ENCODE peak calls at places on chromosomes 7 and 10, in four cellular contexts. A is CD4-positive, alpha-beta T cell; R is ovary; B is lower leg skin. K is an unnamed sample.

GRCh38 chr10:126185666-126186447 is 202.4 kb downstream of the ADAM12 start:
- DNase-seq in A (no peak), R (no peak), B (no peak), K (no peak)

GRCh38 chr10:6059506-6059905 is 2.7 kb downstream of the IL2RA start:
- DNase-seq in A (no peak), R (peak), B (no peak), K (no peak)

GRCh38 chr7:102098986-102099385 is 187.7 kb upstream of the SH2B2 start:
- DNase-seq in A (no peak), R (no peak), B (no peak), K (no peak)

GRCh38 chr7:1666779-1667565 is 3.1 kb upstream of the ELFN1 start:
- DNase-seq in A (no peak), R (peak), B (peak), K (peak)

GRCh38 chr10:3964516-3964915 is 179.5 kb upstream of the KLF6 start:
- DNase-seq in A (no peak), R (no peak), B (no peak), K (no peak)

GRCh38 chr7:3683886-3684539 is 383.0 kb downstream of the SDK1 start:
- DNase-seq in A (no peak), R (no peak), B (no peak), K (no peak)

GRCh38 chr10:89555688-89556445 is 20.5 kb upstream of the SLC16A12 start:
- DNase-seq in A (no peak), R (no peak), B (no peak), K (no peak)

GRCh38 chr10:43385412-43386004 is 14.1 kb downstream of the FXYD4 start:
- DNase-seq in A (no peak), R (no peak), B (no peak), K (no peak)

GRCh38 chr10:23217471-23217870 is 25.4 kb downstream of the PTF1A start:
- DNase-seq in A (no peak), R (no peak), B (no peak), K (no peak)

GRCh38 chr7:133477786-133478185 is 224.9 kb downstream of the EXOC4 start:
- DNase-seq in A (no peak), R (no peak), B (no peak), K (no peak)

GRCh38 chr7:133475655-133476054 is 222.8 kb downstream of the EXOC4 start:
- DNase-seq in A (no peak), R (no peak), B (no peak), K (no peak)

GRCh38 chr7:133480868-133481267 is 228.0 kb downstream of the EXOC4 start:
- DNase-seq in A (no peak), R (no peak), B (no peak), K (no peak)

GRCh38 chr7:133479456-133480097 is 226.7 kb downstream of the EXOC4 start:
- DNase-seq in A (no peak), R (no peak), B (no peak), K (no peak)

DNA sequence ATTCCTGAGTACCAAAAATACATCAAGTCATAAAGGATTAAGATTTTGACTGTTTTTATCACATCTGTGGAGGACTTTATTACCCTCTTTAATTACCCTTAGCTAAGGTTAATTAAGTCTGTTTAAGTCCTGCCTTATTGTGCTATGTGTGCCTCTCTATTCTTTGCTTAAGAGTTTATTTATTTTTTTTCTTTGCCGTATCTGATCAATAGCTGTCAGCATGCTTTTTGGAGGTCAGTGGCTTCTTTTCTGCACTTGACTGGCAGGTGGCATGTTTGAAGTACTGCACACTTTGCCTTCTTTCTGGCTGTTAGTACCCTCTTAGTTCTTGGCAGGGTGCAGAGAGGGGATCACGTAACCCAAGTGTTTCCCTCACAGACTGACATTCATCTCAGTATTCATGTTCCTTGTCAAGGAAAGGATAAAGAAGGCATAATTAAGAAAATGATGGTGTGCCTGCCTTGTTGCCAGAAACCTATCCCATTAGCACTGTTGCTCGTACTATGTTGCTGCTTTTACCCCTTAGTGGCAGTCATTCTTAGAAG is 225.8 kb downstream of the EXOC4 start:
- DNase-seq in A (no peak), R (no peak), B (no peak), K (no peak)
- TF ChIP-seq CTCF in A (no peak), R (no peak), B (no peak), K (no peak)

GRCh38 chr7:148918058-148918596 is 34.0 kb upstream of the EZH2 start:
- DNase-seq in A (no peak), R (no peak), B (peak), K (no peak)

GRCh38 chr7:148921806-148922205 is 37.7 kb upstream of the EZH2 start:
- DNase-seq in A (no peak), R (no peak), B (peak), K (no peak)

GRCh38 chr7:148924011-148924410 is 39.9 kb upstream of the EZH2 start:
- DNase-seq in A (no peak), R (no peak), B (peak), K (no peak)

GRCh38 chr7:148919859-148920258 is 35.8 kb upstream of the EZH2 start:
- DNase-seq in A (no peak), R (no peak), B (no peak), K (no peak)

GRCh38 chr7:148921189-148921588 is 37.1 kb upstream of the EZH2 start:
- DNase-seq in A (no peak), R (no peak), B (peak), K (no peak)
- TF ChIP-seq CTCF in A (no peak), R (no peak), B (no peak), K (no peak)

DNA sequence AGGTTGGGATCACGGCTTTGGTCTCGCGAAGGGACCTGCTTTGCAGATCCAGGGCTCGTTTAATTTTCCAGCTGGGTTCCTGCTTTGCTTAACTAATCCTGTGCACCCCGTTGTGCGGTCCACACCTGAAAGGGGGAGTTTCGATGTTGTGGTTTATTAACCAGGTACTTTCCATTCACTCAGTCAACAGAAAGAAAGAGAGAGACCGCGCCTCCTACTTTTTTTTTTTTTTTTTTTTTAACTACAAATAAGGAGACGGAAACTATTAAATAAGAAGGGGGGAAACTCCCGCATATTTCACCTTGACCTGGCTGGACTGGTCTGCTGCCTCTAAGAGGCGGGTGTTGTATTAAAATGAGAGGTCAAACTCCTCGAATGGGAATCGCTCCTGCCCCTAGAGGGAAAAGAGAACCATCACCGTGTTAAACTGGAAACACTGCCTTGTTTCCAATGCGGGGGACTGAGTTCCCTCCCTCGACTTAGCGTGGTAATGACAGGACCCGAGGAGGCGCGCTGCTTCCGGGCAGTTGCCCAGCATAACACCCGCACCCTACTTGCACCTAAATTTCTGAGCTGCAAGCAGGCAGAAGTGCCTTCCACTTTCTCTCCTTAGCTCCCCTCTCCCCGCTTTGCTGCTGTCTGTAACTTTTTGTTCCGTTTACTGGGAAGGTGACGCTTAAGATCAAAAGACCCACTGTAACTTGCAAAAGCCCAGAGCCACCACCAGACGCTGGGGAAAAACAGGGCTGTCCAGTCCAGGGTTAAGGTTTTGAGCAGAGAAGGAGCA is 1.1 kb upstream of the ITGB8 start:
- DNase-seq in A (no peak), R (peak), B (peak), K (peak)
- TF ChIP-seq CTCF in A (no peak), R (no peak), B (no peak), K (peak)

GRCh38 chr7:116433246-116433645 is 66.3 kb upstream of the CAV2 start:
- DNase-seq in A (no peak), R (no peak), B (no peak), K (no peak)

GRCh38 chr7:116426428-116427156 is 72.9 kb upstream of the CAV2 start:
- DNase-seq in A (no peak), R (no peak), B (no peak), K (no peak)

GRCh38 chr7:116432517-116432916 is 67.0 kb upstream of the CAV2 start:
- DNase-seq in A (no peak), R (no peak), B (no peak), K (no peak)

GRCh38 chr7:116431783-116432182 is 67.8 kb upstream of the CAV2 start:
- DNase-seq in A (no peak), R (no peak), B (no peak), K (no peak)

GRCh38 chr7:116429986-116430619 is 69.4 kb upstream of the CAV2 start:
- DNase-seq in A (no peak), R (no peak), B (no peak), K (no peak)
- TF ChIP-seq CTCF in A (no peak), R (no peak), B (no peak), K (no peak)

GRCh38 chr10:72048450-72049124 is 39.8 kb downstream of the SPOCK2 start:
- DNase-seq in A (peak), R (peak), B (peak), K (peak)
- TF ChIP-seq CTCF in A (peak), R (peak), B (no peak), K (peak)

K was measured in nephron progenitor cell.